ENCODE peak calls at places on chromosomes 3 and 15, in five cellular contexts. V is skeletal muscle cell, M is stromal cell of bone marrow, Y is amniotic stem cell, X is T follicular helper cell. G is an unnamed sample.

GRCh38 chr3:126476166-126476975 is 680 bp upstream of the ZXDC start:
- DNase-seq in M (no peak), X (no peak), V (no peak), Y (no peak), G (peak)

GRCh38 chr15:68635142-68635541 is 56.3 kb downstream of the CORO2B start:
- DNase-seq in V (no peak), M (no peak), X (no peak), Y (no peak), G (no peak)

GRCh38 chr15:34759992-34760391 is 5.2 kb upstream of the GJD2 start:
- DNase-seq in X (no peak), V (no peak), Y (no peak), M (no peak), G (no peak)

GRCh38 chr3:101722394-101723173 is 1.8 kb upstream of the CEP97 start:
- DNase-seq in Y (no peak), V (no peak), M (no peak), X (no peak), G (no peak)

GRCh38 chr15:58521293-58521991 is 89.7 kb downstream of the LIPC start:
- DNase-seq in V (peak), M (no peak), Y (no peak), X (no peak), G (peak)

GRCh38 chr15:87207945-87208580 is 1048.5 kb downstream of the NTRK3 start:
- DNase-seq in V (no peak), M (peak), X (no peak), Y (no peak), G (no peak)

GRCh38 chr15:64893481-64894394 is 18.0 kb upstream of the ANKDD1A start:
- DNase-seq in M (peak), X (peak), V (peak), Y (peak), G (peak)

GRCh38 chr15:33182278-33182905 is 12.1 kb downstream of the FMN1 start:
- DNase-seq in Y (no peak), M (no peak), X (no peak), V (no peak), G (no peak)

GRCh38 chr3:11413071-11413470 is 140.9 kb downstream of the ATG7 start:
- DNase-seq in V (no peak), Y (no peak), X (no peak), M (no peak), G (no peak)

GRCh38 chr3:191985691-191986090 is 524.7 kb downstream of the PYDC2 start:
- DNase-seq in Y (no peak), X (no peak), V (no peak), M (peak), G (no peak)

G was measured in ELF-1.